ENCODE peak calls at places on chromosome 9, in six cellular contexts. U, J, G, N, X and I are unnamed samples.
A peak's percentile ranks its signal among the peaks of the same experiment; 100 is the strongest.

GRCh38 chr9:19049872-19050636 is 827 bp downstream of the RRAGA start:
- DNase-seq in U (peak; percentile 36), J (no peak), G (peak; percentile 29), N (no peak), X (no peak), I (peak; percentile 40)

GRCh38 chr9:38393128-38393809 is 767 bp downstream of the ALDH1B1 start:
- DNase-seq in U (no peak), J (no peak), G (no peak), N (no peak), X (no peak), I (no peak)

GRCh38 chr9:137352511-137353222 is 50.6 kb upstream of the NRARP start:
- DNase-seq in U (no peak), J (no peak), G (no peak), N (no peak), X (no peak), I (no peak)

GRCh38 chr9:21576331-21577189 is 94.4 kb upstream of the IFNE start:
- DNase-seq in U (peak; percentile 90), J (peak; percentile 67), G (peak; percentile 37), N (no peak), X (peak; percentile 54), I (no peak)

GRCh38 chr9:3099601-3100000 is 255.7 kb upstream of the PUM3 start:
- DNase-seq in U (no peak), J (no peak), G (no peak), N (no peak), X (no peak), I (no peak)

GRCh38 chr9:98011122-98011521 is 28.0 kb downstream of the ANP32B start:
- DNase-seq in U (no peak), J (no peak), G (no peak), N (no peak), X (no peak), I (no peak)

GRCh38 chr9:132991351-132992300 is 13.1 kb downstream of the GFI1B start:
- DNase-seq in U (no peak), J (no peak), G (no peak), N (no peak), X (no peak), I (no peak)

GRCh38 chr9:72445291-72446000 is 76.0 kb upstream of the TMC1 start:
- DNase-seq in U (no peak), J (no peak), G (no peak), N (no peak), X (no peak), I (no peak)

GRCh38 chr9:34500623-34501267 is 22.0 kb downstream of the ENHO start:
- DNase-seq in U (peak; percentile 64), J (peak; percentile 72), G (peak; percentile 58), N (peak; percentile 35), X (peak; percentile 37), I (peak; percentile 78)

GRCh38 chr9:33785914-33786313 is 9.4 kb upstream of the PRSS3 start:
- DNase-seq in U (no peak), J (no peak), G (no peak), N (no peak), X (no peak), I (no peak)

GRCh38 chr9:114347675-114348074 is 18.0 kb downstream of the ORM2 start:
- DNase-seq in U (no peak), J (no peak), G (no peak), N (no peak), X (no peak), I (no peak)

GRCh38 chr9:127921592-127922120 is 4.8 kb upstream of the ST6GALNAC4 start:
- DNase-seq in U (no peak), J (peak; percentile 78), G (peak; percentile 65), N (peak; percentile 28), X (peak; percentile 56), I (peak; percentile 35)

GRCh38 chr9:90919883-90920282 is 118.3 kb downstream of the SYK start:
- DNase-seq in U (no peak), J (no peak), G (no peak), N (no peak), X (no peak), I (no peak)